ENCODE peak calls at places on chromosomes 5 and 9, in seven cellular contexts. One of them, this sample, is unnamed.
A peak's percentile ranks its signal among the peaks of the same experiment; 100 is the strongest.

GRCh38 chr5:161023591-161023990 is 171.6 kb upstream of the ATP10B start:
- DNase-seq in NCI-H1092 treated with DMSO at 0.1 percent for 48 hours: peak; percentile 34
- DNase-seq in epithelial cell of esophagus: no peak
- DNase-seq in AG10803: no peak
- DNase-seq in activated naive CD4-positive, alpha-beta T cell: no peak
- DNase-seq in T1000: no peak
- DNase-seq in sciatic nerve: no peak
- DNase-seq in this sample: peak; percentile 57

GRCh38 chr5:82749453-82749852 is 327.7 kb downstream of the TMEM167A start:
- DNase-seq in NCI-H1092 treated with DMSO at 0.1 percent for 48 hours: no peak
- DNase-seq in sciatic nerve: no peak
- DNase-seq in activated naive CD4-positive, alpha-beta T cell: no peak
- DNase-seq in T1000: no peak
- DNase-seq in epithelial cell of esophagus: no peak
- DNase-seq in AG10803: no peak
- DNase-seq in this sample: no peak

GRCh38 chr5:104540448-104540847 is 977.9 kb upstream of the NUDT12 start:
- DNase-seq in AG10803: no peak
- DNase-seq in NCI-H1092 treated with DMSO at 0.1 percent for 48 hours: peak; percentile 6
- DNase-seq in sciatic nerve: no peak
- DNase-seq in T1000: no peak
- DNase-seq in activated naive CD4-positive, alpha-beta T cell: no peak
- DNase-seq in epithelial cell of esophagus: peak; percentile 32
- DNase-seq in this sample: peak; percentile 4

GRCh38 chr5:35026280-35026840 is 21.4 kb downstream of the AGXT2 start:
- DNase-seq in activated naive CD4-positive, alpha-beta T cell: no peak
- DNase-seq in AG10803: no peak
- DNase-seq in epithelial cell of esophagus: no peak
- DNase-seq in T1000: no peak
- DNase-seq in NCI-H1092 treated with DMSO at 0.1 percent for 48 hours: no peak
- DNase-seq in sciatic nerve: no peak
- DNase-seq in this sample: no peak

GRCh38 chr9:24464321-24464951 is 81.3 kb downstream of the IZUMO3 start:
- DNase-seq in NCI-H1092 treated with DMSO at 0.1 percent for 48 hours: no peak
- DNase-seq in epithelial cell of esophagus: peak; percentile 83
- DNase-seq in activated naive CD4-positive, alpha-beta T cell: no peak
- DNase-seq in AG10803: no peak
- DNase-seq in T1000: no peak
- DNase-seq in sciatic nerve: no peak
- DNase-seq in this sample: no peak

GRCh38 chr9:99822596-99823391 is 1.1 kb downstream of the NR4A3 start:
- DNase-seq in AG10803: peak; percentile 52
- DNase-seq in activated naive CD4-positive, alpha-beta T cell: peak; percentile 26
- DNase-seq in NCI-H1092 treated with DMSO at 0.1 percent for 48 hours: peak; percentile 39
- DNase-seq in sciatic nerve: peak; percentile 66
- DNase-seq in epithelial cell of esophagus: peak; percentile 41
- DNase-seq in T1000: peak; percentile 34
- DNase-seq in this sample: no peak

GRCh38 chr9:132485454-132485853 is 75.4 kb downstream of the CFAP77 start:
- DNase-seq in epithelial cell of esophagus: no peak
- DNase-seq in AG10803: no peak
- DNase-seq in NCI-H1092 treated with DMSO at 0.1 percent for 48 hours: peak; percentile 21
- DNase-seq in activated naive CD4-positive, alpha-beta T cell: no peak
- DNase-seq in T1000: no peak
- DNase-seq in sciatic nerve: no peak
- DNase-seq in this sample: peak; percentile 60

GRCh38 chr5:108387756-108388155 is 5.9 kb upstream of the FBXL17 start:
- DNase-seq in NCI-H1092 treated with DMSO at 0.1 percent for 48 hours: no peak
- DNase-seq in activated naive CD4-positive, alpha-beta T cell: no peak
- DNase-seq in T1000: no peak
- DNase-seq in AG10803: no peak
- DNase-seq in epithelial cell of esophagus: no peak
- DNase-seq in sciatic nerve: no peak
- DNase-seq in this sample: no peak

GRCh38 chr9:130442746-130443455 is 1.9 kb upstream of the ASS1 start:
- DNase-seq in T1000: no peak
- DNase-seq in AG10803: no peak
- DNase-seq in sciatic nerve: no peak
- DNase-seq in NCI-H1092 treated with DMSO at 0.1 percent for 48 hours: no peak
- DNase-seq in activated naive CD4-positive, alpha-beta T cell: no peak
- DNase-seq in epithelial cell of esophagus: no peak
- DNase-seq in this sample: no peak

GRCh38 chr9:72721086-72721485 is 199.7 kb downstream of the TMC1 start:
- DNase-seq in NCI-H1092 treated with DMSO at 0.1 percent for 48 hours: no peak
- DNase-seq in AG10803: no peak
- DNase-seq in sciatic nerve: no peak
- DNase-seq in epithelial cell of esophagus: no peak
- DNase-seq in T1000: no peak
- DNase-seq in activated naive CD4-positive, alpha-beta T cell: no peak
- DNase-seq in this sample: no peak

GRCh38 chr9:100170085-100170484 is 71.0 kb downstream of the INVS start:
- DNase-seq in activated naive CD4-positive, alpha-beta T cell: no peak
- DNase-seq in AG10803: no peak
- DNase-seq in NCI-H1092 treated with DMSO at 0.1 percent for 48 hours: no peak
- DNase-seq in T1000: no peak
- DNase-seq in epithelial cell of esophagus: peak; percentile 11
- DNase-seq in sciatic nerve: no peak
- DNase-seq in this sample: no peak

GRCh38 chr5:150490754-150491153 is 17.2 kb upstream of the NDST1 start:
- DNase-seq in epithelial cell of esophagus: no peak
- DNase-seq in activated naive CD4-positive, alpha-beta T cell: no peak
- DNase-seq in AG10803: no peak
- DNase-seq in sciatic nerve: no peak
- DNase-seq in NCI-H1092 treated with DMSO at 0.1 percent for 48 hours: no peak
- DNase-seq in T1000: no peak
- DNase-seq in this sample: no peak

This sample was measured in NCI-H2029 treated with DMSO at 0.1 percent for 48 hours.